ENCODE peak calls at places on chromosomes 16 and 17, in ten cellular contexts. T is cerebellum; F is NCI-H1092 treated with DMSO at 0.1 percent for 48 hours; Z is AG10803; D is activated T-cell treated with anti-CD3 and anti-CD28 coated beads for 1 hour; S is trophoblast cell; H is HTR-8/SVneo; E is Right ventricle myocardium inferior; M is CD4-positive, alpha-beta T cell; P is neural progenitor cell. K is an unnamed sample.

GRCh38 chr17:15909481-15909991 is 35.4 kb upstream of the ADORA2B start:
- DNase-seq in T (no peak), F (no peak), Z (peak), D (no peak), S (peak), H (no peak), E (no peak), M (no peak), P (peak), K (no peak)

GRCh38 chr16:85428899-85429775 is 184.0 kb upstream of the GSE1 start:
- DNase-seq in T (no peak), F (no peak), Z (no peak), D (no peak), S (no peak), H (no peak), E (peak), M (no peak), P (no peak), K (no peak)

GRCh38 chr17:59804910-59805381 is 87.8 kb downstream of the TUBD1 start:
- DNase-seq in T (no peak), F (no peak), Z (peak), D (no peak), S (no peak), H (no peak), E (no peak), M (no peak), P (no peak), K (no peak)

GRCh38 chr17:6893382-6894205 is 62.1 kb upstream of the TEKT1 start:
- DNase-seq in T (no peak), F (no peak), Z (no peak), D (no peak), S (no peak), H (no peak), E (no peak), M (no peak), P (peak), K (peak)

GRCh38 chr17:81379523-81379942 is 15.7 kb upstream of the BAHCC1 start:
- DNase-seq in T (no peak), F (no peak), Z (no peak), D (no peak), S (no peak), H (no peak), E (peak), M (no peak), P (no peak), K (peak)

GRCh38 chr16:70715113-70715711 is 29.4 kb upstream of the MTSS2 start:
- DNase-seq in T (peak), F (peak), Z (peak), D (no peak), S (peak), H (peak), E (peak), M (no peak), P (no peak), K (peak)

GRCh38 chr17:10687497-10687896 is 9.8 kb downstream of the SCO1 start:
- DNase-seq in T (no peak), F (no peak), Z (no peak), D (no peak), S (no peak), H (no peak), E (no peak), M (no peak), P (no peak), K (no peak)

GRCh38 chr16:29664133-29664912 is 1.3 kb downstream of the SPN start:
- DNase-seq in T (no peak), F (no peak), Z (no peak), D (peak), S (no peak), H (no peak), E (peak), M (peak), P (peak), K (no peak)

GRCh38 chr17:21149626-21150025 is 22.9 kb downstream of the DHRS7B start:
- DNase-seq in T (no peak), F (no peak), Z (no peak), D (no peak), S (no peak), H (no peak), E (no peak), M (no peak), P (no peak), K (no peak)

GRCh38 chr17:40696651-40697072 is 6.9 kb downstream of the KRT24 start:
- DNase-seq in T (no peak), F (no peak), Z (peak), D (no peak), S (no peak), H (no peak), E (no peak), M (no peak), P (no peak), K (peak)

GRCh38 chr17:31211352-31212012 is 85.6 kb downstream of the OMG start:
- DNase-seq in T (no peak), F (no peak), Z (no peak), D (no peak), S (no peak), H (no peak), E (no peak), M (no peak), P (no peak), K (peak)

GRCh38 chr16:60091479-60091878 is 1357.4 kb upstream of the GOT2 start:
- DNase-seq in T (no peak), F (no peak), Z (no peak), D (no peak), S (no peak), H (no peak), E (no peak), M (no peak), P (no peak), K (no peak)

GRCh38 chr17:51848451-51848850 is 310.1 kb downstream of the CA10 start:
- DNase-seq in T (no peak), F (no peak), Z (no peak), D (no peak), S (peak), H (no peak), E (no peak), M (no peak), P (no peak), K (peak)

GRCh38 chr16:11053916-11054460 is 109.6 kb downstream of the CLEC16A start:
- DNase-seq in T (peak), F (no peak), Z (no peak), D (no peak), S (no peak), H (no peak), E (no peak), M (no peak), P (no peak), K (no peak)

GRCh38 chr17:67272312-67273050 is 27.5 kb upstream of the HELZ start:
- DNase-seq in T (no peak), F (no peak), Z (no peak), D (no peak), S (no peak), H (no peak), E (no peak), M (no peak), P (peak), K (no peak)

GRCh38 chr17:16652847-16653366 is 743 bp downstream of the ZNF624 start:
- DNase-seq in T (peak), F (peak), Z (no peak), D (no peak), S (peak), H (no peak), E (no peak), M (no peak), P (no peak), K (peak)

GRCh38 chr17:82674656-82675475 is 23.6 kb downstream of the RAB40B start:
- DNase-seq in T (peak), F (no peak), Z (no peak), D (no peak), S (no peak), H (no peak), E (no peak), M (no peak), P (no peak), K (no peak)